ENCODE peak calls at places on chromosomes 1 and 21, in four cellular contexts. M, V, E and O are unnamed samples.

GRCh38 chr1:181129771-181130606 is 41.5 kb downstream of the IER5 start:
- DNase-seq in M (no peak), V (peak), E (no peak), O (no peak)

GRCh38 chr1:80882552-80882951 is 918.2 kb upstream of the ADGRL2 start:
- DNase-seq in M (no peak), V (no peak), E (no peak), O (no peak)

GRCh38 chr21:39016740-39017315 is 166.4 kb downstream of the PSMG1 start:
- DNase-seq in M (no peak), V (peak), E (no peak), O (no peak)

GRCh38 chr1:116259665-116260064 is 113.4 kb upstream of the ATP1A1 start:
- DNase-seq in M (no peak), V (no peak), E (no peak), O (no peak)

GRCh38 chr1:15848143-15848928 is 829 bp downstream of the SPEN start:
- DNase-seq in M (no peak), V (no peak), E (no peak), O (no peak)

GRCh38 chr1:47181095-47181954 is 8.5 kb downstream of the PDZK1IP1 start:
- DNase-seq in M (no peak), V (no peak), E (no peak), O (no peak)

GRCh38 chr1:30904962-30905335 is 3.6 kb downstream of the SDC3 start:
- DNase-seq in M (no peak), V (no peak), E (no peak), O (no peak)

GRCh38 chr1:91440845-91441244 is 36.2 kb upstream of the HFM1 start:
- DNase-seq in M (no peak), V (peak), E (no peak), O (peak)

GRCh38 chr1:56837244-56837926 is 17.2 kb upstream of the C8A start:
- DNase-seq in M (no peak), V (no peak), E (no peak), O (no peak)

GRCh38 chr1:182633657-182634281 is 29.6 kb upstream of the RGS16 start:
- DNase-seq in M (peak), V (no peak), E (peak), O (no peak)